ENCODE peak calls at places on chromosomes 11 and 22, in five cellular contexts. K, C, N, S and O are unnamed samples.
A peak's percentile ranks its signal among the peaks of the same experiment; 100 is the strongest.

GRCh38 chr11:17371614-17372013 is 16.8 kb downstream of the KCNJ11 start:
- DNase-seq in C (no peak), N (no peak), K (no peak), S (no peak), O (no peak)

GRCh38 chr22:44583854-44584253 is 85.8 kb upstream of the RTL6 start:
- DNase-seq in S (no peak), C (no peak), K (no peak), N (no peak), O (no peak)

GRCh38 chr11:66071326-66071870 is 1.3 kb downstream of the PACS1 start:
- DNase-seq in S (no peak), C (no peak), K (no peak), N (no peak), O (no peak)

GRCh38 chr11:35362571-35362980 is 56.8 kb downstream of the SLC1A2 start:
- DNase-seq in S (no peak), N (no peak), K (no peak), C (no peak), O (no peak)

GRCh38 chr11:116697011-116697410 is 75.8 kb downstream of the BUD13 start:
- DNase-seq in S (peak; percentile 1), K (no peak), C (no peak), N (no peak), O (no peak)

GRCh38 chr11:104531075-104531474 is 367.1 kb upstream of the PDGFD start:
- DNase-seq in N (no peak), S (peak; percentile 18), C (no peak), K (no peak), O (no peak)

GRCh38 chr22:42889290-42889689 is 32.2 kb upstream of the ARFGAP3 start:
- DNase-seq in N (no peak), C (no peak), S (no peak), K (no peak), O (no peak)

GRCh38 chr22:43077121-43077877 is 11.9 kb downstream of the TTLL1 start:
- DNase-seq in K (no peak), N (no peak), C (no peak), S (no peak), O (no peak)

GRCh38 chr11:72684236-72684912 is 10.2 kb upstream of the PDE2A start:
- DNase-seq in N (peak; percentile 43), S (peak; percentile 37), C (peak; percentile 12), K (peak; percentile 21), O (no peak)

GRCh38 chr11:1888347-1888753 is 3.3 kb downstream of the PRR33 start:
- DNase-seq in K (no peak), S (peak; percentile 24), N (no peak), C (no peak), O (peak; percentile 25)

GRCh38 chr11:82995276-82995675 is 76.4 kb downstream of the RAB30 start:
- DNase-seq in K (no peak), N (no peak), C (no peak), S (no peak), O (no peak)

GRCh38 chr22:48151641-48152040 is 1389.2 kb downstream of the TBC1D22A start:
- DNase-seq in N (no peak), K (no peak), C (no peak), S (no peak), O (no peak)

GRCh38 chr22:35766654-35767580 is 49.2 kb downstream of the APOL5 start:
- DNase-seq in K (no peak), C (no peak), N (no peak), S (no peak), O (no peak)

GRCh38 chr11:35143509-35144102 is 4.6 kb downstream of the CD44 start:
- DNase-seq in N (no peak), C (no peak), S (no peak), K (no peak), O (no peak)